ENCODE peak calls at places on chromosomes 13 and 19, in six cellular contexts. U is NCI-H774, A is breast epithelium, V is HTR-8/SVneo, D is WTC11, Q is Daoy. L is an unnamed sample.
A peak's percentile ranks its signal among the peaks of the same experiment; 100 is the strongest.

GRCh38 chr13:110396913-110397379 is 89.9 kb downstream of the COL4A2 start:
- DNase-seq in A (no peak), D (no peak), U (no peak), V (peak; percentile 54), Q (peak; percentile 94), L (peak; percentile 97)

GRCh38 chr13:106063591-106064308 is 471.7 kb downstream of the EFNB2 start:
- DNase-seq in Q (peak; percentile 51), A (no peak), D (no peak), V (peak; percentile 18), U (no peak), L (peak; percentile 58)

GRCh38 chr13:69198706-69199105 is 908.9 kb upstream of the ATXN8OS start:
- DNase-seq in U (no peak), D (no peak), V (no peak), Q (no peak), A (no peak), L (no peak)

GRCh38 chr13:20174656-20175405 is 14.0 kb upstream of the GJA3 start:
- DNase-seq in D (no peak), U (no peak), V (peak; percentile 76), Q (peak; percentile 94), A (peak; percentile 64), L (peak; percentile 88)

GRCh38 chr19:33387351-33388230 is 14.1 kb downstream of the CEBPG start:
- DNase-seq in U (no peak), D (no peak), Q (no peak), V (no peak), A (peak; percentile 34), L (no peak)

GRCh38 chr19:1170938-1171754 is 2.9 kb downstream of the SBNO2 start:
- DNase-seq in Q (no peak), U (no peak), A (no peak), D (peak; percentile 14), V (no peak), L (no peak)

GRCh38 chr13:111202745-111203144 is 87.6 kb downstream of the ARHGEF7 start:
- DNase-seq in Q (peak; percentile 43), D (no peak), A (no peak), U (peak; percentile 34), V (peak; percentile 24), L (no peak)

GRCh38 chr19:12380444-12380737 is 14.9 kb upstream of the ZNF442 start:
- DNase-seq in V (no peak), Q (no peak), A (no peak), U (no peak), D (no peak), L (no peak)

GRCh38 chr19:45895519-45895972 is 6.9 kb downstream of the MYPOP start:
- DNase-seq in A (no peak), D (no peak), Q (no peak), U (no peak), V (no peak), L (no peak)

L was measured in retinal pigment epithelial cell.